ENCODE peak calls at places on chromosomes 6 and 20, in five cellular contexts. O, L, R, N and A are unnamed samples.
A peak's percentile ranks its signal among the peaks of the same experiment; 100 is the strongest.

GRCh38 chr20:24492698-24493097 is 23.3 kb downstream of the SYNDIG1 start:
- DNase-seq in L (no peak), N (no peak), O (no peak), R (no peak), A (no peak)

GRCh38 chr20:60266184-60266823 is 308.1 kb downstream of the CDH26 start:
- DNase-seq in N (no peak), L (no peak), O (peak; percentile 18), R (no peak), A (no peak)

GRCh38 chr6:26240157-26240980 is 124.6 kb upstream of the BTN3A2 start:
- DNase-seq in O (peak; percentile 67), L (peak; percentile 61), R (peak; percentile 50), N (peak; percentile 79), A (peak; percentile 41)

GRCh38 chr6:29758761-29759160 is 35.5 kb downstream of the HLA-F start:
- DNase-seq in N (no peak), L (no peak), R (no peak), O (no peak), A (no peak)

GRCh38 chr6:144310761-144311160 is 25.6 kb downstream of the UTRN start:
- DNase-seq in N (no peak), R (no peak), O (no peak), L (peak; percentile 18), A (no peak)

GRCh38 chr6:34213772-34214171 is 22.9 kb upstream of the HMGA1 start:
- DNase-seq in L (no peak), N (no peak), R (no peak), O (no peak), A (no peak)

GRCh38 chr6:37338745-37339255 is 15.0 kb upstream of the RNF8 start:
- DNase-seq in L (no peak), N (no peak), O (no peak), R (no peak), A (no peak)

GRCh38 chr6:108251252-108251651 is 9.6 kb downstream of the SNX3 start:
- DNase-seq in N (no peak), O (no peak), R (no peak), L (no peak), A (no peak)

GRCh38 chr20:17676942-17677341 is 5.1 kb downstream of the RRBP1 start:
- DNase-seq in R (no peak), N (no peak), O (no peak), L (no peak), A (no peak)

GRCh38 chr6:4645713-4646356 is 130.4 kb upstream of the CDYL start:
- DNase-seq in R (no peak), O (no peak), N (no peak), L (no peak), A (no peak)

GRCh38 chr6:100468966-100469859 is 4.5 kb upstream of the SIM1 start:
- DNase-seq in N (no peak), R (no peak), O (no peak), L (no peak), A (no peak)

GRCh38 chr6:161446934-161447333 is 173.1 kb upstream of the AGPAT4 start:
- DNase-seq in R (no peak), O (no peak), N (no peak), L (no peak), A (no peak)

GRCh38 chr6:81304486-81304885 is 448.0 kb downstream of the TENT5A start:
- DNase-seq in N (no peak), R (no peak), L (no peak), O (no peak), A (no peak)

GRCh38 chr6:74250161-74250560 is 554.2 kb downstream of the CD109 start:
- DNase-seq in L (no peak), R (no peak), N (no peak), O (no peak), A (no peak)

GRCh38 chr20:53078761-53079482 is 106.8 kb downstream of the TSHZ2 start:
- DNase-seq in L (no peak), N (no peak), O (no peak), R (no peak), A (no peak)
- H3K4me3 ChIP-seq in L (no peak overlapping the region), N (no peak overlapping the region), O (no peak overlapping the region), R (no peak overlapping the region), A (no peak overlapping the region)

GRCh38 chr20:56359212-56360132 is 698 bp downstream of the FAM210B start:
- DNase-seq in L (peak; percentile 60), R (peak; percentile 47), N (peak; percentile 56), O (peak; percentile 12), A (peak; percentile 46)
- H3K27ac ChIP-seq in L (peak overlapping the region; percentile 90), R (peak overlapping the region; percentile 85), N (peak overlapping the region; percentile 48), O (peak overlapping the region; percentile 40), A (peak overlapping the region; percentile 94)

DNA sequence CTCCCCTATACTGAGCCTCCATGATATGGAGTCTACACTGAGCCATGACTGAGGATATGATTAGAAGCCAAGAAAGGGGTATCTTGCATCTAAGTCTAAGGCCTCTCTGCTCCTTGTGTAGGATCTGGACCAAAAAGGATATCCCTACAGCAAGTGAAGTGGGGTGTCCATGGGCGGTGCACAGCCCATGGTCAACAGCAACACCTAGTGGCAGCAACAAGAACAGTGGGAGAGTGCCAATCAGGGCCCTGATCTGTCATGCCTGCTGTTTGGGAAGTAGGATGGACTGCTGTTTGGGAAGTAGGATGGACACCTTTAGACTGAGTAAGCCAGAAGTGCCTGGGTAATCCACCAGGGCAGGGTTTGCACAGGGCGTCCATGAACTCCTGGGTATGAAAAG is 22.4 kb downstream of the PTGIS start:
- DNase-seq in O (no peak), L (no peak), R (no peak), N (no peak), A (no peak)
- TF ChIP-seq CTCF in O (no peak), L (no peak), R (no peak), N (no peak), A (no peak)

GRCh38 chr20:1489764-1490436 is 1.3 kb downstream of the SIRPB2 start:
- DNase-seq in R (no peak), O (no peak), N (peak; percentile 48), L (no peak), A (no peak)
- H3K4me3 ChIP-seq in R (no peak overlapping the region), O (no peak overlapping the region), N (no peak overlapping the region), L (peak overlapping the region; percentile 60), A (peak overlapping the region; percentile 41)

GRCh38 chr20:51531712-51532456 is 10.6 kb downstream of the NFATC2 start:
- DNase-seq in N (no peak), R (no peak), O (no peak), L (no peak), A (no peak)
- H3K27ac ChIP-seq in N (peak overlapping the region; percentile 31), R (peak overlapping the region; percentile 25), O (peak overlapping the region; percentile 32), L (peak overlapping the region; percentile 59), A (peak overlapping the region; percentile 82)

DNA sequence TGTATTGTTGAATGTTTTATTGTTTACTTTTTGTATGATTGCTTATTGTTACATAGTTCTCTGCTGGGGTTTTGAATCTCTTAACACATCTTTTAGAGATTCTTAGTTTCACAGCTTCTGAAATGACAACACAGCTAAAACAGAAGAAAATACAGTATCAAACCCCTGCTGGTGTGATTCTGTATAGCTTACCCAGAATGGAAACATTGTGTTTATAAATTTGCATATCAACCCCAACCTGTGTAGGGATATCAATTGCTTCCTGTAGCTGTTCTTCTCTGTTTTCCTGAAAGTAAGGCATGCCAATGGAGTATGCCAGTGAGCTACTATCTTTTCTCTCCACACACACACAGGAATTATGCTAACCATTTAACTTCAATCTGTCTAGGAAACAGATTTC is 64.3 kb upstream of the ID4 start:
- DNase-seq in R (no peak), N (no peak), L (no peak), O (no peak), A (no peak)
- TF ChIP-seq CTCF in R (no peak), N (no peak), L (no peak), O (no peak), A (no peak)

GRCh38 chr20:62929051-62929538 is 2.8 kb upstream of the DIDO1 start:
- DNase-seq in R (peak; percentile 81), L (peak; percentile 73), N (peak; percentile 82), O (peak; percentile 61), A (peak; percentile 77)

GRCh38 chr20:62926229-62927127 is at the start of gene DIDO1:
- DNase-seq in R (peak; percentile 94), L (peak; percentile 90), N (peak; percentile 92), O (peak; percentile 91), A (peak; percentile 89)

GRCh38 chr20:62927128-62927705 is 912 bp upstream of the DIDO1 start:
- DNase-seq in N (no peak), R (no peak), L (no peak), O (no peak), A (no peak)

GRCh38 chr20:62925420-62926228 is 681 bp downstream of the DIDO1 start:
- DNase-seq in N (no peak), L (no peak), R (peak; percentile 54), O (peak; percentile 54), A (no peak)

DNA sequence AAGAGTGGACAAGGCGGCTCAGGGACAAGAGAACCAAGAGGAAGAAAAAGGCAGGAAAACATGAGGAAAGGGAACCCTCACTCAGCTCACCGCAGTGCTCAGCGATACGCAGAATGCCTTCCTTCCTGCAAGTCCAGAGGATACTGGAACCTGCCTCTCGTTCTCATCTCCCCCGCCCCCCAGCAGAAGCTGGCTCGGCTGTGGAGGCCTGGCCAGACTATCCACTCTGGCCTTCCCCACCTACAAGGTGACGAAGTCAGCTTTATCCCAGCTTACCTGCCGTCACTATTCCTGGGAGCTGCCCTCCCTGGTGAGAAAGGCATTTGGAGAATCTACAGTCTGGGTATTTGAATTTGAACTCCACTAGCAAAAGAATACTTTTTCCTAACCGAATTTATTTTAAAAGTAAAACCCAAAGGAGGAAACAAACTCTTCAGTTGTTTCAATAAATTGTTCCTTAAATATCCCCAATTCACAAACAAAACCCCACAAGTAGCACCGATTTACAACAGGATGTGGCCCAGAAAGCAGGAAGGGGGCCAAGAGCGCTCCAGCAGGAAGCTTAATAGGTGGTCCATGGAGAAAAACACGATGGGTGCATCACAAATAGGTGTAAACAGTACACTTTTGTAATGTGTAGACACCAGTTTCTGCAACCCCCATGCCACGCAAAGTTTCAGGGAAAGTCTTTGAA is 2.1 kb upstream of the DIDO1 start:
- DNase-seq in N (no peak), R (peak; percentile 34), L (no peak), O (no peak), A (no peak)
- H3K4me3 ChIP-seq in N (peak overlapping the region; percentile 38), R (peak overlapping the region; percentile 43), L (peak overlapping the region; percentile 68), O (peak overlapping the region; percentile 71), A (peak overlapping the region; percentile 67)

GRCh38 chr20:46683620-46683938 is 5.7 kb downstream of the TP53RK start:
- DNase-seq in N (no peak), R (no peak), L (no peak), O (no peak), A (no peak)
- H3K27ac ChIP-seq in N (no peak overlapping the region), R (no peak overlapping the region), L (no peak overlapping the region), O (no peak overlapping the region), A (no peak overlapping the region)

GRCh38 chr6:113414511-113414910 is 442.6 kb upstream of the MARCKS start:
- DNase-seq in O (no peak), R (peak; percentile 23), L (peak; percentile 42), N (no peak), A (no peak)
- TF ChIP-seq CTCF in O (no peak), R (peak; percentile 33), L (peak; percentile 34), N (no peak), A (peak; percentile 68)

DNA sequence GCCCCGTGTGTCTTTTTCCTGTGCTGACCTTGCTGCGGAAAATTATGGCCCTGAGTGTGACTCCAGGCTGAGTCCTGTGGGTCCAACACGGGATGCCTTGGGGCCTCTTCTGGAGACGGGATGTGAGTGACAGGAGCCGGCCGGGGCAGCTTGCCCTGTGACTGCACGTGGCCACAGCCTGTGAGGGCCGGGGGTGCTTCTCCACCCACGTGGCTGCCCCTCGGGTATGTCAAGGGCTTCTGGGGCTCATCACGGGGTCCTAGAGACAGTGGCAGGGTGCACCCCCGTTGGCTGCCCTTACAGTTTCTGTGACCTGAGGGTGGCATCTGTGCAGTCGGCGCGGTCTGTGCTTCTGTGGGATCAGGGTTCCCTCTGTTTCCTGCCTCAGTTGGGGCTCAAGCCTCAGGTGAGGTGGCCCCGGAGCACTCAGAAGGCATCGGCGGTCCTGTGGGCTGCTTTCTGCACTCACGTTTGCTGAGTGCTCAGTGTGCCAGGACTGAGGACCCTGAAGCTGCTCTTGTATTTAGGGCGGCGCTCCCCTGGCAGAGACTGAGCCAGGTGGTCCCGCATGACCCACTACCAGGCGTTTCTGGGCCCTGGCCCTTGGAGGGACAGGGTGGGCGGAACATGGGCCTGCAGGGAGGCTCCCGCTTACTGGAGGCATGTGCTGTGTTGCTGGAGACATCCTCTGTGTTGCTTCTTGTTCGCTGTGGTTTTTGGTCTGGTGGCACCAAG is 5.4 kb downstream of the RTEL1 start:
- DNase-seq in O (no peak), R (no peak), N (no peak), L (no peak), A (no peak)
- H3K4me3 ChIP-seq in O (no peak overlapping the region), R (no peak overlapping the region), N (no peak overlapping the region), L (no peak overlapping the region), A (no peak overlapping the region)